ENCODE peak calls at places on chromosomes 1 and 21, in seven cellular contexts. One of them, this sample, is unnamed.

GRCh38 chr1:224488806-224489584 is 54.4 kb upstream of the WDR26 start:
- DNase-seq in amniotic stem cell: no peak
- DNase-seq in colonic mucosa: no peak
- DNase-seq in CD8-positive, alpha-beta memory T cell: no peak
- DNase-seq in GM19239: no peak
- DNase-seq in SW480: no peak
- DNase-seq in left ventricle myocardium inferior: no peak
- DNase-seq in this sample: no peak

GRCh38 chr1:226825037-226825745 is 45.2 kb upstream of the PSEN2 start:
- DNase-seq in CD8-positive, alpha-beta memory T cell: no peak
- DNase-seq in amniotic stem cell: no peak
- DNase-seq in left ventricle myocardium inferior: no peak
- DNase-seq in GM19239: no peak
- DNase-seq in SW480: no peak
- DNase-seq in colonic mucosa: no peak
- DNase-seq in this sample: no peak

GRCh38 chr1:92211166-92211565 is 6.5 kb upstream of the C1orf146 start:
- DNase-seq in CD8-positive, alpha-beta memory T cell: no peak
- DNase-seq in amniotic stem cell: peak; percentile 60
- DNase-seq in left ventricle myocardium inferior: no peak
- DNase-seq in GM19239: no peak
- DNase-seq in SW480: no peak
- DNase-seq in colonic mucosa: no peak
- DNase-seq in this sample: no peak

GRCh38 chr1:70503358-70503757 is 92.3 kb downstream of the CTH start:
- DNase-seq in CD8-positive, alpha-beta memory T cell: no peak
- DNase-seq in GM19239: no peak
- DNase-seq in left ventricle myocardium inferior: no peak
- DNase-seq in SW480: no peak
- DNase-seq in colonic mucosa: no peak
- DNase-seq in amniotic stem cell: no peak
- DNase-seq in this sample: no peak

GRCh38 chr1:26471498-26472329 is 526 bp upstream of the HMGN2 start:
- DNase-seq in amniotic stem cell: peak; percentile 56
- DNase-seq in CD8-positive, alpha-beta memory T cell: peak; percentile 23
- DNase-seq in left ventricle myocardium inferior: peak; percentile 65
- DNase-seq in GM19239: no peak
- DNase-seq in SW480: peak; percentile 79
- DNase-seq in colonic mucosa: peak; percentile 67
- DNase-seq in this sample: no peak

GRCh38 chr1:17120962-17121837 is 1.9 kb upstream of the PADI2 start:
- DNase-seq in left ventricle myocardium inferior: no peak
- DNase-seq in CD8-positive, alpha-beta memory T cell: no peak
- DNase-seq in SW480: peak; percentile 66
- DNase-seq in GM19239: no peak
- DNase-seq in colonic mucosa: no peak
- DNase-seq in amniotic stem cell: no peak
- DNase-seq in this sample: no peak

GRCh38 chr1:155050560-155051341 is at the start of gene ADAM15:
- DNase-seq in colonic mucosa: peak; percentile 93
- DNase-seq in CD8-positive, alpha-beta memory T cell: peak; percentile 77
- DNase-seq in GM19239: peak; percentile 98
- DNase-seq in SW480: peak; percentile 72
- DNase-seq in left ventricle myocardium inferior: peak; percentile 87
- DNase-seq in amniotic stem cell: peak; percentile 38
- DNase-seq in this sample: peak; percentile 74

GRCh38 chr1:63774617-63775417 is 1.0 kb downstream of the ROR1 start:
- DNase-seq in GM19239: no peak
- DNase-seq in CD8-positive, alpha-beta memory T cell: no peak
- DNase-seq in left ventricle myocardium inferior: peak; percentile 43
- DNase-seq in SW480: peak; percentile 22
- DNase-seq in amniotic stem cell: peak; percentile 18
- DNase-seq in colonic mucosa: peak; percentile 65
- DNase-seq in this sample: no peak

GRCh38 chr1:5947978-5948680 is 44.1 kb downstream of the NPHP4 start:
- DNase-seq in GM19239: no peak
- DNase-seq in amniotic stem cell: no peak
- DNase-seq in left ventricle myocardium inferior: no peak
- DNase-seq in SW480: no peak
- DNase-seq in CD8-positive, alpha-beta memory T cell: no peak
- DNase-seq in colonic mucosa: no peak
- DNase-seq in this sample: no peak

GRCh38 chr1:8283058-8283884 is 34.6 kb upstream of the SLC45A1 start:
- DNase-seq in SW480: no peak
- DNase-seq in left ventricle myocardium inferior: peak; percentile 22
- DNase-seq in GM19239: peak; percentile 73
- DNase-seq in amniotic stem cell: no peak
- DNase-seq in CD8-positive, alpha-beta memory T cell: no peak
- DNase-seq in colonic mucosa: no peak
- DNase-seq in this sample: no peak

GRCh38 chr1:229022595-229023350 is 248.1 kb upstream of the RAB4A start:
- DNase-seq in left ventricle myocardium inferior: peak; percentile 40
- DNase-seq in SW480: peak; percentile 39
- DNase-seq in CD8-positive, alpha-beta memory T cell: no peak
- DNase-seq in colonic mucosa: no peak
- DNase-seq in amniotic stem cell: no peak
- DNase-seq in GM19239: no peak
- DNase-seq in this sample: no peak

GRCh38 chr21:45041351-45041805 is 33.0 kb upstream of the ADARB1 start:
- DNase-seq in amniotic stem cell: no peak
- DNase-seq in CD8-positive, alpha-beta memory T cell: no peak
- DNase-seq in colonic mucosa: peak; percentile 54
- DNase-seq in GM19239: no peak
- DNase-seq in SW480: no peak
- DNase-seq in left ventricle myocardium inferior: peak; percentile 67
- DNase-seq in this sample: no peak

GRCh38 chr1:221394011-221394544 is 347.8 kb downstream of the DUSP10 start:
- DNase-seq in left ventricle myocardium inferior: no peak
- DNase-seq in CD8-positive, alpha-beta memory T cell: no peak
- DNase-seq in SW480: no peak
- DNase-seq in GM19239: no peak
- DNase-seq in amniotic stem cell: peak; percentile 41
- DNase-seq in colonic mucosa: no peak
- DNase-seq in this sample: no peak

GRCh38 chr1:113109908-113110554 is 37.0 kb downstream of the LRIG2 start:
- DNase-seq in SW480: no peak
- DNase-seq in GM19239: no peak
- DNase-seq in colonic mucosa: no peak
- DNase-seq in left ventricle myocardium inferior: no peak
- DNase-seq in CD8-positive, alpha-beta memory T cell: no peak
- DNase-seq in amniotic stem cell: peak; percentile 87
- DNase-seq in this sample: no peak

GRCh38 chr1:54124906-54125305 is 27.9 kb downstream of the CDCP2 start:
- DNase-seq in colonic mucosa: no peak
- DNase-seq in CD8-positive, alpha-beta memory T cell: no peak
- DNase-seq in left ventricle myocardium inferior: no peak
- DNase-seq in GM19239: no peak
- DNase-seq in SW480: no peak
- DNase-seq in amniotic stem cell: no peak
- DNase-seq in this sample: no peak

GRCh38 chr1:201751872-201752271 is 77.1 kb upstream of the IPO9 start:
- DNase-seq in GM19239: no peak
- DNase-seq in amniotic stem cell: no peak
- DNase-seq in SW480: no peak
- DNase-seq in colonic mucosa: no peak
- DNase-seq in CD8-positive, alpha-beta memory T cell: no peak
- DNase-seq in left ventricle myocardium inferior: no peak
- DNase-seq in this sample: no peak

GRCh38 chr1:239891621-239892358 is 199.9 kb upstream of the FMN2 start:
- DNase-seq in SW480: no peak
- DNase-seq in CD8-positive, alpha-beta memory T cell: no peak
- DNase-seq in colonic mucosa: no peak
- DNase-seq in left ventricle myocardium inferior: no peak
- DNase-seq in GM19239: no peak
- DNase-seq in amniotic stem cell: no peak
- DNase-seq in this sample: no peak

GRCh38 chr1:55311057-55311631 is 96.0 kb upstream of the USP24 start:
- DNase-seq in amniotic stem cell: peak; percentile 49
- DNase-seq in CD8-positive, alpha-beta memory T cell: no peak
- DNase-seq in SW480: no peak
- DNase-seq in GM19239: no peak
- DNase-seq in left ventricle myocardium inferior: no peak
- DNase-seq in colonic mucosa: no peak
- DNase-seq in this sample: no peak

GRCh38 chr1:19387045-19387467 is 74.9 kb downstream of the SLC66A1 start:
- DNase-seq in GM19239: no peak
- DNase-seq in left ventricle myocardium inferior: no peak
- DNase-seq in SW480: no peak
- DNase-seq in amniotic stem cell: no peak
- DNase-seq in colonic mucosa: peak; percentile 48
- DNase-seq in CD8-positive, alpha-beta memory T cell: no peak
- DNase-seq in this sample: no peak

GRCh38 chr1:106768501-106768900 is 288.0 kb upstream of the PRMT6 start:
- DNase-seq in SW480: no peak
- DNase-seq in left ventricle myocardium inferior: no peak
- DNase-seq in GM19239: no peak
- DNase-seq in colonic mucosa: no peak
- DNase-seq in amniotic stem cell: no peak
- DNase-seq in CD8-positive, alpha-beta memory T cell: no peak
- DNase-seq in this sample: no peak

GRCh38 chr1:94069649-94070285 is 51.2 kb downstream of the ABCA4 start:
- DNase-seq in amniotic stem cell: no peak
- DNase-seq in CD8-positive, alpha-beta memory T cell: no peak
- DNase-seq in SW480: peak; percentile 7
- DNase-seq in left ventricle myocardium inferior: no peak
- DNase-seq in colonic mucosa: no peak
- DNase-seq in GM19239: no peak
- DNase-seq in this sample: no peak

GRCh38 chr1:46595127-46595526 is 8.9 kb downstream of the MKNK1 start:
- DNase-seq in SW480: no peak
- DNase-seq in amniotic stem cell: no peak
- DNase-seq in colonic mucosa: peak; percentile 50
- DNase-seq in GM19239: no peak
- DNase-seq in left ventricle myocardium inferior: peak; percentile 77
- DNase-seq in CD8-positive, alpha-beta memory T cell: no peak
- DNase-seq in this sample: no peak

GRCh38 chr1:94983343-94983742 is 56.4 kb upstream of the CNN3 start:
- DNase-seq in left ventricle myocardium inferior: no peak
- DNase-seq in SW480: no peak
- DNase-seq in GM19239: no peak
- DNase-seq in amniotic stem cell: peak; percentile 36
- DNase-seq in colonic mucosa: peak; percentile 52
- DNase-seq in CD8-positive, alpha-beta memory T cell: no peak
- DNase-seq in this sample: no peak

GRCh38 chr1:183635112-183635605 is 424 bp downstream of the ARPC5 start:
- DNase-seq in GM19239: no peak
- DNase-seq in amniotic stem cell: no peak
- DNase-seq in colonic mucosa: peak; percentile 64
- DNase-seq in left ventricle myocardium inferior: peak; percentile 48
- DNase-seq in CD8-positive, alpha-beta memory T cell: no peak
- DNase-seq in SW480: peak; percentile 17
- DNase-seq in this sample: no peak

GRCh38 chr1:216350186-216350585 is 73.1 kb downstream of the USH2A start:
- DNase-seq in amniotic stem cell: no peak
- DNase-seq in left ventricle myocardium inferior: no peak
- DNase-seq in CD8-positive, alpha-beta memory T cell: no peak
- DNase-seq in SW480: no peak
- DNase-seq in colonic mucosa: no peak
- DNase-seq in GM19239: no peak
- DNase-seq in this sample: no peak

GRCh38 chr1:113976609-113977278 is 2.5 kb upstream of the OLFML3 start:
- DNase-seq in SW480: no peak
- DNase-seq in left ventricle myocardium inferior: no peak
- DNase-seq in amniotic stem cell: no peak
- DNase-seq in colonic mucosa: no peak
- DNase-seq in GM19239: no peak
- DNase-seq in CD8-positive, alpha-beta memory T cell: no peak
- DNase-seq in this sample: no peak